ENCODE peak calls at places on chromosomes 16 and 17, in nine cellular contexts. U is cardiac muscle cell, W is NB4, X is heart left ventricle, I is astrocyte, Q is cardiac fibroblast, V is epithelial cell of esophagus, S is fibroblast of pulmonary artery, C is GM12864. T is an unnamed sample.

GRCh38 chr16:86031141-86031678 is 132.2 kb downstream of the IRF8 start:
- DNase-seq in Q (no peak), W (no peak), V (no peak), S (no peak), X (no peak), U (no peak), I (no peak), C (no peak), T (no peak)

GRCh38 chr17:4953461-4953961 is 2.6 kb downstream of the ENO3 start:
- DNase-seq in C (no peak), V (no peak), W (no peak), I (peak), Q (peak), U (peak), X (no peak), S (peak), T (no peak)

GRCh38 chr17:58308173-58308984 is 20.2 kb downstream of the TSPOAP1 start:
- DNase-seq in U (peak), V (no peak), C (no peak), I (no peak), Q (no peak), S (no peak), X (no peak), W (peak), T (no peak)

GRCh38 chr16:25184771-25185170 is 32.0 kb upstream of the AQP8 start:
- DNase-seq in U (no peak), Q (no peak), X (no peak), W (no peak), C (no peak), V (peak), S (no peak), I (no peak), T (no peak)

GRCh38 chr17:77145209-77145608 is 4.4 kb downstream of the SEC14L1 start:
- DNase-seq in I (no peak), U (no peak), W (no peak), Q (no peak), V (no peak), X (no peak), S (no peak), C (no peak), T (no peak)

GRCh38 chr17:78431692-78431958 is 53.2 kb downstream of the PGS1 start:
- DNase-seq in W (no peak), C (no peak), S (no peak), X (no peak), U (no peak), Q (no peak), I (no peak), V (no peak), T (no peak)

GRCh38 chr17:15092261-15092660 is 172.9 kb downstream of the PMP22 start:
- DNase-seq in Q (no peak), W (no peak), I (no peak), S (no peak), U (no peak), X (peak), V (no peak), C (no peak), T (no peak)

GRCh38 chr17:3918372-3919122 is 2.3 kb upstream of the P2RX1 start:
- DNase-seq in C (no peak), U (no peak), V (no peak), W (no peak), Q (no peak), S (no peak), I (no peak), X (peak), T (no peak)

GRCh38 chr16:29154676-29155121 is 169.8 kb downstream of the LAT start:
- DNase-seq in Q (peak), U (peak), V (no peak), W (no peak), X (peak), C (no peak), S (no peak), I (peak), T (no peak)

GRCh38 chr17:700504-701094 is 14.0 kb downstream of the VPS53 start:
- DNase-seq in W (peak), S (peak), U (peak), Q (peak), I (no peak), V (peak), C (no peak), X (no peak), T (no peak)

GRCh38 chr17:29251969-29252866 is 5.6 kb downstream of the CRYBA1 start:
- DNase-seq in U (peak), V (no peak), W (peak), S (peak), C (no peak), X (no peak), I (peak), Q (peak), T (no peak)

GRCh38 chr16:28572659-28573510 is 19.2 kb downstream of the SGF29 start:
- DNase-seq in X (peak), C (no peak), W (no peak), Q (peak), V (no peak), S (peak), U (peak), I (no peak), T (no peak)

GRCh38 chr16:53833145-53833544 is 129.2 kb downstream of the FTO start:
- DNase-seq in I (no peak), U (no peak), S (no peak), X (no peak), Q (no peak), V (peak), W (no peak), C (no peak), T (no peak)

GRCh38 chr16:80027007-80027965 is 426.7 kb upstream of the MAF start:
- DNase-seq in V (peak), I (peak), S (peak), Q (peak), W (peak), X (peak), C (no peak), U (peak), T (peak)

GRCh38 chr16:1491327-1491726 is 1.8 kb upstream of the TELO2 start:
- DNase-seq in S (no peak), U (no peak), V (no peak), X (no peak), W (peak), I (no peak), Q (no peak), C (no peak), T (peak)

GRCh38 chr16:84478172-84478948 is 26.1 kb downstream of the MEAK7 start:
- DNase-seq in C (no peak), U (peak), I (peak), Q (peak), V (peak), X (no peak), W (peak), S (peak), T (no peak)

GRCh38 chr16:89765292-89765810 is 44.0 kb downstream of the ZNF276 start:
- DNase-seq in S (no peak), I (no peak), W (no peak), Q (no peak), X (no peak), U (no peak), C (no peak), V (no peak), T (no peak)

GRCh38 chr17:49546546-49547535 is 28.8 kb upstream of the NXPH3 start:
- DNase-seq in Q (no peak), S (no peak), I (no peak), U (no peak), C (no peak), V (no peak), W (no peak), X (no peak), T (no peak)

GRCh38 chr16:73047536-73048291 is at the start of gene ZFHX3:
- DNase-seq in S (peak), I (no peak), U (peak), W (peak), Q (peak), C (no peak), V (peak), X (peak), T (peak)

GRCh38 chr16:69309316-69309715 is 1.8 kb upstream of the VPS4A start:
- DNase-seq in U (no peak), Q (no peak), V (no peak), I (no peak), X (no peak), C (no peak), S (no peak), W (no peak), T (no peak)

GRCh38 chr16:16146380-16147315 is 76.6 kb downstream of the ABCC6 start:
- DNase-seq in V (no peak), Q (no peak), S (no peak), X (peak), C (no peak), I (no peak), U (no peak), W (no peak), T (no peak)

GRCh38 chr17:18257747-18258355 is 687 bp downstream of the FLII start:
- DNase-seq in V (peak), W (peak), I (peak), U (peak), X (peak), C (no peak), S (peak), Q (peak), T (peak)

GRCh38 chr17:73773702-73774101 is 129.5 kb upstream of the SDK2 start:
- DNase-seq in S (no peak), U (peak), C (no peak), W (peak), I (no peak), V (no peak), Q (no peak), X (no peak), T (no peak)

GRCh38 chr17:12664894-12665262 is 812 bp upstream of the MYOCD start:
- DNase-seq in Q (no peak), C (no peak), X (no peak), U (no peak), W (no peak), S (no peak), V (no peak), I (no peak), T (no peak)

GRCh38 chr16:89667633-89668032 is 10.0 kb downstream of the SPATA33 start:
- DNase-seq in Q (no peak), W (no peak), U (no peak), I (no peak), S (no peak), V (no peak), X (no peak), C (no peak), T (no peak)

GRCh38 chr17:37506678-37507077 is 17.0 kb downstream of the DUSP14 start:
- DNase-seq in W (peak), S (peak), Q (peak), V (peak), U (peak), X (no peak), I (peak), C (no peak), T (no peak)

GRCh38 chr16:27439273-27440018 is 37.5 kb downstream of the IL21R start:
- DNase-seq in C (no peak), X (no peak), W (no peak), Q (no peak), S (no peak), U (no peak), V (no peak), I (no peak), T (no peak)

GRCh38 chr17:82334622-82335394 is 1.2 kb upstream of the SECTM1 start:
- DNase-seq in I (no peak), Q (peak), U (peak), V (peak), S (peak), C (no peak), X (peak), W (peak), T (no peak)

GRCh38 chr17:39517224-39517623 is 55.9 kb downstream of the CDK12 start:
- DNase-seq in S (peak), W (no peak), Q (peak), X (no peak), V (no peak), I (peak), U (peak), C (no peak), T (no peak)

GRCh38 chr16:62036101-62036806 is at the start of gene CDH8:
- DNase-seq in W (no peak), V (peak), I (peak), Q (no peak), C (no peak), S (no peak), X (peak), U (no peak), T (no peak)

GRCh38 chr17:413706-414440 is 61.3 kb upstream of the RPH3AL start:
- DNase-seq in V (no peak), C (no peak), Q (no peak), U (no peak), I (no peak), X (no peak), W (no peak), S (no peak), T (no peak)

GRCh38 chr16:27315333-27316037 is 1.7 kb downstream of the IL4R start:
- DNase-seq in W (peak), Q (peak), I (peak), X (peak), C (no peak), U (peak), S (peak), V (peak), T (peak)

GRCh38 chr17:20988001-20988641 is 54.7 kb downstream of the USP22 start:
- DNase-seq in V (no peak), C (no peak), W (no peak), Q (no peak), S (no peak), I (no peak), U (no peak), X (no peak), T (no peak)

GRCh38 chr17:81053043-81053970 is 18.4 kb downstream of the BAIAP2 start:
- DNase-seq in S (no peak), V (no peak), U (no peak), Q (no peak), C (no peak), W (no peak), I (peak), X (no peak), T (no peak)

GRCh38 chr16:67393111-67393789 is at the start of gene TPPP3:
- DNase-seq in Q (peak), W (no peak), X (peak), I (peak), S (peak), V (peak), U (peak), C (no peak), T (no peak)

GRCh38 chr16:14308357-14308723 is 237.2 kb downstream of the MRTFB start:
- DNase-seq in X (no peak), V (no peak), I (no peak), U (no peak), Q (no peak), W (no peak), C (no peak), S (no peak), T (no peak)

GRCh38 chr16:14307623-14308356 is 236.7 kb downstream of the MRTFB start:
- DNase-seq in Q (no peak), I (no peak), X (peak), U (no peak), S (no peak), V (peak), W (peak), C (no peak), T (no peak)

GRCh38 chr16:14309001-14309886 is 238.1 kb downstream of the MRTFB start:
- DNase-seq in X (no peak), V (peak), U (no peak), W (peak), I (no peak), C (peak), Q (no peak), S (no peak), T (peak)

GRCh38 chr16:14309906-14310305 is 238.8 kb downstream of the MRTFB start:
- DNase-seq in V (peak), C (no peak), X (no peak), U (no peak), W (no peak), S (peak), I (peak), Q (peak), T (no peak)

DNA sequence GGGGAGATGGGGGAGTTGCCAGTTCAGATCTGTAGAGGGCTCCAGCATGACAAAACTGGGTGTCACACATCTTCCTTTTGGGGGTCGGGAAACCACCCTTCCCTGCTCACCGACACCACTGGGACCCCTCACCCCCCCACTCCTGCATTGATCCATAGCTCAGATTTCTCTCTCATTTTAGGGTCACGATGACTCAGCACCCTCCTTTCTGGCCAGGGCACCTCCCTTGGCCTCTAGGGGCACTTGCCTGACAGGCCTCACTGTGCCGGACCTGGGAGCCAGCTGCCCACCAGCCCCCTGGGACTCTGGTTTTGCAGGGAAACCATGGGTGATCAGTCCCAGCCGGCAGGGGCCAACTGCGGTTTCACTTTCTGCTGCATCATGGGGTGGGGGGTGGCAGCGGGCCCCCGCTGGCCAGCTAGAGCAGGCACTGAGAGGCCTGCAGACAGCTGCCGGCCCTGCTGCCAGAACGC is 239.4 kb downstream of the MRTFB start:
- DNase-seq in I (no peak), V (no peak), U (peak), S (peak), C (peak), X (no peak), Q (peak), W (peak), T (peak)
- TF ChIP-seq CTCF in I (no peak), V (no peak), U (no peak), S (no peak), C (peak), X (no peak), Q (no peak), W (peak), T (peak)

DNA sequence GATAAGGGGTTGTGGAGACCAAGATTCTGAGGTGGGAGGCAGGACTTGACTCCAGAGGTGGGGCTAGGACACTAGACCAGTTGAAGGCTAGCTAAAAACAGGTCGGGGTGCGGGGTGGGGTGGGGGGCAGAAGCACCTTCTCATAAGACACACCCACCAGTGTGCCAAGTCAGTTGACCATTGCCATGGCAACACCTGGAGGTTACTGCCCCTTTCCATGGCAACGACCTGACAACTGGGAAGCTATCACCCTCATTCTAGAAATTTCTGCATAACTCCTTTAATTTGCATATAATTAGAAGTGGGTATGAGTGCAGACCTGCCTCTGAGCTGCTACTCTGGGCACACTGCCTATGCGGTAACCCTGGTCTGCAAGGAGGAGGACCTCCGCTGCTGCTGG is 53.9 kb upstream of the ALOX12 start:
- DNase-seq in I (no peak), X (no peak), W (no peak), Q (no peak), V (no peak), U (no peak), S (no peak), C (no peak), T (no peak)
- H3K4me3 ChIP-seq in I (no peak), X (no peak), W (no peak), Q (no peak), V (no peak), U (no peak), S (no peak), C (no peak), T (no peak)

GRCh38 chr16:3003582-3004270 is 9.0 kb upstream of the CLDN9 start:
- DNase-seq in Q (peak), S (peak), V (peak), W (peak), U (peak), I (peak), X (peak), C (peak), T (peak)
- TF ChIP-seq CTCF in Q (peak), S (peak), V (peak), W (peak), U (peak), I (no peak), X (peak), C (peak), T (peak)

GRCh38 chr16:20612551-20613470 is 36.6 kb upstream of the ACSM2B start:
- DNase-seq in W (no peak), U (peak), S (no peak), C (no peak), V (no peak), Q (peak), I (no peak), X (peak), T (no peak)

GRCh38 chr16:20611350-20611902 is 35.3 kb upstream of the ACSM2B start:
- DNase-seq in U (no peak), C (no peak), V (no peak), X (peak), W (no peak), S (no peak), I (no peak), Q (no peak), T (no peak)

GRCh38 chr16:20613471-20613887 is 37.3 kb upstream of the ACSM2B start:
- DNase-seq in S (no peak), U (no peak), Q (no peak), C (no peak), I (no peak), X (no peak), W (no peak), V (no peak), T (no peak)

GRCh38 chr16:20610892-20611349 is 34.8 kb upstream of the ACSM2B start:
- DNase-seq in V (no peak), X (peak), W (no peak), Q (no peak), C (no peak), I (no peak), S (no peak), U (no peak), T (no peak)

GRCh38 chr16:20611975-20612471 is 35.9 kb upstream of the ACSM2B start:
- DNase-seq in U (peak), C (no peak), I (no peak), X (peak), V (no peak), W (no peak), S (no peak), Q (peak), T (no peak)
- H3K4me3 ChIP-seq in U (no peak), C (no peak), I (no peak), X (no peak), V (no peak), W (no peak), S (no peak), Q (no peak), T (no peak)

GRCh38 chr17:34885076-34885475 is 76.2 kb downstream of the CCT6B start:
- DNase-seq in C (no peak), U (no peak), W (peak), V (no peak), S (no peak), X (no peak), I (no peak), Q (no peak), T (no peak)

GRCh38 chr17:34884597-34884996 is 76.7 kb downstream of the CCT6B start:
- DNase-seq in C (no peak), S (no peak), Q (no peak), W (peak), U (no peak), X (no peak), V (no peak), I (no peak), T (no peak)

GRCh38 chr17:34886831-34887230 is 74.4 kb downstream of the CCT6B start:
- DNase-seq in X (no peak), W (peak), C (no peak), V (no peak), U (no peak), Q (no peak), S (no peak), I (no peak), T (no peak)

DNA sequence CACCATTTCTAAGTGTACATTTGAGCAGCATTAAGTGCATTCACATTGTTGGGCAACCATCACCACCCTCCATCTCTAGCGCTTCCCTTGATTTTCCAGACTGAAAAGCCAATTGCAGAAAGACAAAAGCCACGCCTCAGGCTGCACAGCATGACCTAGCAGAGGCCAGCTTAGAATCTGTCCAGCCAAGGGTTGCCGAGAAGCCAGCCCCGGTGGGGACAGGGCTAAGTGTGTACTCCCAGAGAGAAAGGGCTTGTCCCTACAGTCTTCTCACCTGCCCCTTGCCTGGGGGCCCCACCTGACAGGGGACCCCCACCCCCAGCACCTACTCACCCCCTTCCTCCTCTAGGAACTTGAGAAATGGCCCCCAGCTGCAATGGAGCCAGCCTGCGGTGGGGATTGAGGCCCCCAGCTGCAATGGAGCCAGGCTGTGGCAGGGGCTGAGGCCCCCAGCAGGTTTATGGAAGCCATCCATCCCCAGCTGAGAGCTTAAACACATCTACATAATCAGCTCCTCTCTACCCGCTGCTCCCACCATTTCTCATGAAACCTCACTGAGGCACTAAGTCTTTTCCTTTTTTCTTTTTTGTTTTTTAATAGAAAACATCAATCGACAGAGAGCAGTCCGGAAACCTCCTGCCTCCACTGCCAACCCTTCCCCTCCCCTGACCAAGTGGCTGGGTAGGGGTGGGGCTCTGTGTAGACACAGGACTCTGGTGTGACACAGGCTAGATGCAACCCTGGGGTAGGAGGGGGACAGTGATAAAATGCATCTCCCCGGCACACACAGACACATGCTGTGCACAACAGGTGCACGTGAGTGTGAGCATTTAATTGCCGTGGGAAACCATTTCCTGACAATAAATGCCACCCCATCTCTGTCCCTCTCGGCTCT is 77.9 kb downstream of the CCT6B start:
- DNase-seq in V (no peak), X (no peak), W (peak), U (no peak), I (no peak), S (no peak), C (no peak), Q (no peak), T (no peak)
- TF ChIP-seq CTCF in V (no peak), X (no peak), W (no peak), U (no peak), I (no peak), S (no peak), C (no peak), Q (no peak), T (no peak)

T was measured in GM06990.